ENCODE peak calls at places on chromosomes 11 and 22, in nine cellular contexts. One of them, this sample, is unnamed.
A peak's percentile ranks its signal among the peaks of the same experiment; 100 is the strongest.

GRCh38 chr11:120210651-120211521 is at the start of gene OAF:
- DNase-seq in upper lobe of right lung: peak; percentile 78
- DNase-seq in hepatocyte: peak; percentile 87
- DNase-seq in A673: peak; percentile 93
- DNase-seq in HAP-1: peak; percentile 86
- DNase-seq in SK-N-SH: peak; percentile 90
- DNase-seq in right lobe of liver: peak; percentile 95
- DNase-seq in breast epithelium: peak; percentile 26
- DNase-seq in mammary epithelial cell: peak; percentile 80
- DNase-seq in this sample: peak; percentile 93

GRCh38 chr11:31797227-31798056 is 13.7 kb downstream of the PAX6 start:
- DNase-seq in hepatocyte: no peak
- DNase-seq in A673: no peak
- DNase-seq in upper lobe of right lung: no peak
- DNase-seq in right lobe of liver: no peak
- DNase-seq in breast epithelium: no peak
- DNase-seq in mammary epithelial cell: no peak
- DNase-seq in HAP-1: no peak
- DNase-seq in SK-N-SH: no peak
- DNase-seq in this sample: peak; percentile 67

GRCh38 chr11:13249992-13250391 is 27.6 kb upstream of the BMAL1 start:
- DNase-seq in right lobe of liver: no peak
- DNase-seq in mammary epithelial cell: peak; percentile 20
- DNase-seq in upper lobe of right lung: no peak
- DNase-seq in HAP-1: no peak
- DNase-seq in A673: no peak
- DNase-seq in hepatocyte: no peak
- DNase-seq in SK-N-SH: no peak
- DNase-seq in breast epithelium: no peak
- DNase-seq in this sample: no peak

GRCh38 chr11:111719379-111719778 is 46.8 kb downstream of the PPP2R1B start:
- DNase-seq in breast epithelium: no peak
- DNase-seq in HAP-1: no peak
- DNase-seq in SK-N-SH: no peak
- DNase-seq in mammary epithelial cell: peak; percentile 37
- DNase-seq in hepatocyte: no peak
- DNase-seq in A673: no peak
- DNase-seq in upper lobe of right lung: no peak
- DNase-seq in right lobe of liver: no peak
- DNase-seq in this sample: no peak

GRCh38 chr22:43004362-43005035 is 10.4 kb downstream of the PACSIN2 start:
- DNase-seq in SK-N-SH: no peak
- DNase-seq in upper lobe of right lung: no peak
- DNase-seq in mammary epithelial cell: no peak
- DNase-seq in right lobe of liver: peak; percentile 70
- DNase-seq in breast epithelium: no peak
- DNase-seq in A673: no peak
- DNase-seq in HAP-1: no peak
- DNase-seq in hepatocyte: peak; percentile 66
- DNase-seq in this sample: no peak

GRCh38 chr11:88414385-88414861 is 76.9 kb upstream of the CTSC start:
- DNase-seq in mammary epithelial cell: peak; percentile 46
- DNase-seq in hepatocyte: peak; percentile 67
- DNase-seq in SK-N-SH: peak; percentile 4
- DNase-seq in HAP-1: no peak
- DNase-seq in A673: peak; percentile 85
- DNase-seq in right lobe of liver: no peak
- DNase-seq in breast epithelium: no peak
- DNase-seq in upper lobe of right lung: no peak
- DNase-seq in this sample: no peak

GRCh38 chr22:24592144-24592845 is 578 bp downstream of the LRRC75B start:
- DNase-seq in right lobe of liver: no peak
- DNase-seq in hepatocyte: no peak
- DNase-seq in upper lobe of right lung: no peak
- DNase-seq in mammary epithelial cell: no peak
- DNase-seq in SK-N-SH: no peak
- DNase-seq in A673: no peak
- DNase-seq in HAP-1: no peak
- DNase-seq in breast epithelium: no peak
- DNase-seq in this sample: peak; percentile 79

GRCh38 chr22:34992672-34993071 is 73.3 kb upstream of the ISX start:
- DNase-seq in A673: no peak
- DNase-seq in SK-N-SH: no peak
- DNase-seq in breast epithelium: no peak
- DNase-seq in mammary epithelial cell: no peak
- DNase-seq in HAP-1: no peak
- DNase-seq in upper lobe of right lung: no peak
- DNase-seq in right lobe of liver: no peak
- DNase-seq in hepatocyte: no peak
- DNase-seq in this sample: peak; percentile 48

GRCh38 chr11:133974836-133975235 is 18.1 kb upstream of the IGSF9B start:
- DNase-seq in mammary epithelial cell: no peak
- DNase-seq in HAP-1: no peak
- DNase-seq in A673: no peak
- DNase-seq in right lobe of liver: no peak
- DNase-seq in hepatocyte: no peak
- DNase-seq in breast epithelium: no peak
- DNase-seq in upper lobe of right lung: no peak
- DNase-seq in SK-N-SH: no peak
- DNase-seq in this sample: no peak

GRCh38 chr11:134275188-134275533 is 1.0 kb upstream of the GLB1L3 start:
- DNase-seq in HAP-1: no peak
- DNase-seq in right lobe of liver: no peak
- DNase-seq in hepatocyte: no peak
- DNase-seq in A673: no peak
- DNase-seq in upper lobe of right lung: no peak
- DNase-seq in SK-N-SH: no peak
- DNase-seq in mammary epithelial cell: no peak
- DNase-seq in breast epithelium: no peak
- DNase-seq in this sample: no peak

GRCh38 chr11:28144808-28145207 is 36.6 kb downstream of the METTL15 start:
- DNase-seq in upper lobe of right lung: no peak
- DNase-seq in SK-N-SH: no peak
- DNase-seq in hepatocyte: no peak
- DNase-seq in A673: peak; percentile 54
- DNase-seq in right lobe of liver: no peak
- DNase-seq in mammary epithelial cell: peak; percentile 7
- DNase-seq in HAP-1: no peak
- DNase-seq in breast epithelium: no peak
- DNase-seq in this sample: no peak

GRCh38 chr11:23554002-23554401 is 693.7 kb upstream of the CCDC179 start:
- DNase-seq in breast epithelium: no peak
- DNase-seq in HAP-1: no peak
- DNase-seq in right lobe of liver: no peak
- DNase-seq in A673: no peak
- DNase-seq in hepatocyte: no peak
- DNase-seq in SK-N-SH: no peak
- DNase-seq in upper lobe of right lung: no peak
- DNase-seq in mammary epithelial cell: peak; percentile 2
- DNase-seq in this sample: no peak

GRCh38 chr11:24697722-24698121 is 200.9 kb downstream of the LUZP2 start:
- DNase-seq in breast epithelium: no peak
- DNase-seq in A673: no peak
- DNase-seq in HAP-1: no peak
- DNase-seq in hepatocyte: no peak
- DNase-seq in SK-N-SH: no peak
- DNase-seq in right lobe of liver: no peak
- DNase-seq in upper lobe of right lung: no peak
- DNase-seq in mammary epithelial cell: peak; percentile 30
- DNase-seq in this sample: no peak

GRCh38 chr11:2762451-2762850 is 62.7 kb upstream of the KCNQ1OT1 start:
- DNase-seq in A673: no peak
- DNase-seq in SK-N-SH: no peak
- DNase-seq in hepatocyte: no peak
- DNase-seq in HAP-1: no peak
- DNase-seq in breast epithelium: peak; percentile 7
- DNase-seq in right lobe of liver: no peak
- DNase-seq in upper lobe of right lung: peak; percentile 37
- DNase-seq in mammary epithelial cell: no peak
- DNase-seq in this sample: peak; percentile 28

GRCh38 chr22:20990184-20991180 is 8.4 kb downstream of the LZTR1 start:
- DNase-seq in upper lobe of right lung: no peak
- DNase-seq in SK-N-SH: no peak
- DNase-seq in right lobe of liver: no peak
- DNase-seq in HAP-1: no peak
- DNase-seq in hepatocyte: no peak
- DNase-seq in A673: no peak
- DNase-seq in mammary epithelial cell: no peak
- DNase-seq in breast epithelium: no peak
- DNase-seq in this sample: no peak

GRCh38 chr11:11332141-11332710 is 20.8 kb downstream of the CSNK2A3 start:
- DNase-seq in SK-N-SH: no peak
- DNase-seq in right lobe of liver: no peak
- DNase-seq in upper lobe of right lung: no peak
- DNase-seq in breast epithelium: no peak
- DNase-seq in hepatocyte: no peak
- DNase-seq in mammary epithelial cell: peak; percentile 50
- DNase-seq in A673: no peak
- DNase-seq in HAP-1: no peak
- DNase-seq in this sample: no peak

GRCh38 chr11:34158661-34159060 is 53.2 kb downstream of the NAT10 start:
- DNase-seq in hepatocyte: no peak
- DNase-seq in right lobe of liver: no peak
- DNase-seq in SK-N-SH: no peak
- DNase-seq in A673: no peak
- DNase-seq in breast epithelium: no peak
- DNase-seq in mammary epithelial cell: no peak
- DNase-seq in HAP-1: no peak
- DNase-seq in upper lobe of right lung: no peak
- DNase-seq in this sample: no peak

GRCh38 chr11:128624269-128625170 is 37.2 kb upstream of the ETS1 start:
- DNase-seq in right lobe of liver: peak; percentile 90
- DNase-seq in SK-N-SH: no peak
- DNase-seq in hepatocyte: no peak
- DNase-seq in HAP-1: no peak
- DNase-seq in mammary epithelial cell: no peak
- DNase-seq in upper lobe of right lung: no peak
- DNase-seq in breast epithelium: no peak
- DNase-seq in A673: no peak
- DNase-seq in this sample: peak; percentile 63

GRCh38 chr11:26665946-26666345 is 55.9 kb downstream of the SLC5A12 start:
- DNase-seq in breast epithelium: no peak
- DNase-seq in right lobe of liver: no peak
- DNase-seq in hepatocyte: no peak
- DNase-seq in upper lobe of right lung: no peak
- DNase-seq in A673: no peak
- DNase-seq in SK-N-SH: no peak
- DNase-seq in HAP-1: no peak
- DNase-seq in mammary epithelial cell: peak; percentile 72
- DNase-seq in this sample: no peak

GRCh38 chr11:10938231-10938630 is 80.4 kb upstream of the ZBED5 start:
- DNase-seq in hepatocyte: no peak
- DNase-seq in A673: no peak
- DNase-seq in HAP-1: no peak
- DNase-seq in SK-N-SH: no peak
- DNase-seq in breast epithelium: no peak
- DNase-seq in upper lobe of right lung: no peak
- DNase-seq in right lobe of liver: no peak
- DNase-seq in mammary epithelial cell: no peak
- DNase-seq in this sample: no peak

DNA sequence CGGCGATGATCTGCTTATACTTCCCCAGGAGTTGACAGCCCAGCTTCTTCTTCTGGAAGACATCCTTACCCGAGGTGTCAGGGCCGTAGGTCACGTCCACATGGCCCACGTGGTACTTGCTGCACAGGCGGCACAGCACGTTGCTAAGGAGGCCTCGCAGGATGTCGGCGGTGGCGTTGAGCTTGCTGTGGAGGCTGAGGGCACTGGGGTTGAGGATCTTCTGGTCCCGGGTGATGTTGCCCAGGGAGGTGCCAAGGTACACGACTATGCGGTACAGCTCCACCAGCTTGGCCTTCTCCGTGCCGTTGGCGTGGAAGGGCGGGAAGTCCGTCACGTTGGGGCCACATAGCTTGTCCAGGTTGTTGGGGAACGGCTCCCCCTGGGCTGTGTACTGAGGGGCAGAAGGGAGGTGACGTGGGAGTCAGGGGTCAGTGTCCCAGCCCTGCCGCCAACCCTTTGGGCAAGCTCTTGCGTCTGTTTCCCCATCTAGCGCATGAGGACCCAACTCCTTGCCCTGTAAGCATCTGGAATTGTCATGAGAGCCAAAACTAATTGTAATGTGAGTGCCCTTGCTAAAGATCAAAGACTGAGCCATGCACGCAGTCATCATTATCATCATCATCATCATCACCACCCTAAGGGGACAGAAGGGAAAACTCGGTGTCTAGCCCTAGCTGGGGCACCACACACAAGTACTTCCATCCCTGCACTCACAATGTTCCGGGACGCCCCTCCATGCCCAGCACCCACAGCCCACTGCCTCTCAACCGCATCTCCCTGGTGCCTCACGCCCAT is 2.7 kb downstream of the LIF start:
- DNase-seq in HAP-1: no peak
- DNase-seq in upper lobe of right lung: no peak
- DNase-seq in mammary epithelial cell: no peak
- DNase-seq in A673: no peak
- DNase-seq in breast epithelium: no peak
- DNase-seq in SK-N-SH: no peak
- DNase-seq in right lobe of liver: no peak
- DNase-seq in hepatocyte: no peak
- DNase-seq in this sample: no peak
- H3K4me1 ChIP-seq in HAP-1: peaks cover 11% of the 10 kb centered on the region
- H3K4me1 ChIP-seq in upper lobe of right lung: peaks cover 12% of the 10 kb centered on the region
- H3K4me1 ChIP-seq in mammary epithelial cell: peaks cover 44% of the 10 kb centered on the region
- H3K4me1 ChIP-seq in A673: peaks cover 14% of the 10 kb centered on the region
- H3K4me1 ChIP-seq in breast epithelium: peaks cover 3% of the 10 kb centered on the region
- H3K4me1 ChIP-seq in SK-N-SH: peaks cover 7% of the 10 kb centered on the region
- H3K4me1 ChIP-seq in right lobe of liver: no peaks in the 10 kb centered on the region
- H3K4me1 ChIP-seq in hepatocyte: peaks cover 29% of the 10 kb centered on the region
- H3K4me1 ChIP-seq in this sample: no peaks in the 10 kb centered on the region

GRCh38 chr11:8809605-8810272 is 101.2 kb upstream of the AKIP1 start:
- DNase-seq in hepatocyte: no peak
- DNase-seq in right lobe of liver: no peak
- DNase-seq in A673: no peak
- DNase-seq in upper lobe of right lung: no peak
- DNase-seq in mammary epithelial cell: no peak
- DNase-seq in SK-N-SH: peak; percentile 66
- DNase-seq in HAP-1: no peak
- DNase-seq in breast epithelium: no peak
- DNase-seq in this sample: peak; percentile 45
- H3K4me1 ChIP-seq in hepatocyte: peaks cover 44% of the 10 kb centered on the region
- H3K4me1 ChIP-seq in right lobe of liver: no peaks in the 10 kb centered on the region
- H3K4me1 ChIP-seq in A673: peaks cover 32% of the 10 kb centered on the region
- H3K4me1 ChIP-seq in upper lobe of right lung: peaks cover 76% of the 10 kb centered on the region
- H3K4me1 ChIP-seq in mammary epithelial cell: peaks cover 58% of the 10 kb centered on the region
- H3K4me1 ChIP-seq in SK-N-SH: peaks cover 51% of the 10 kb centered on the region
- H3K4me1 ChIP-seq in HAP-1: peaks cover 3% of the 10 kb centered on the region
- H3K4me1 ChIP-seq in breast epithelium: peaks cover 14% of the 10 kb centered on the region
- H3K4me1 ChIP-seq in this sample: peaks cover 47% of the 10 kb centered on the region

GRCh38 chr11:63841554-63841953 is 2.6 kb downstream of the MARK2 start:
- DNase-seq in A673: peak; percentile 66
- DNase-seq in breast epithelium: no peak
- DNase-seq in hepatocyte: peak; percentile 48
- DNase-seq in mammary epithelial cell: peak; percentile 71
- DNase-seq in HAP-1: no peak
- DNase-seq in upper lobe of right lung: peak; percentile 72
- DNase-seq in SK-N-SH: no peak
- DNase-seq in right lobe of liver: no peak
- DNase-seq in this sample: peak; percentile 86
- H3K4me1 ChIP-seq in A673: peaks cover 31% of the 10 kb centered on the region
- H3K4me1 ChIP-seq in breast epithelium: peaks cover 21% of the 10 kb centered on the region
- H3K4me1 ChIP-seq in hepatocyte: peaks cover 35% of the 10 kb centered on the region
- H3K4me1 ChIP-seq in mammary epithelial cell: peaks cover 43% of the 10 kb centered on the region
- H3K4me1 ChIP-seq in HAP-1: peaks cover 6% of the 10 kb centered on the region
- H3K4me1 ChIP-seq in upper lobe of right lung: peaks cover 65% of the 10 kb centered on the region
- H3K4me1 ChIP-seq in SK-N-SH: peaks cover 26% of the 10 kb centered on the region
- H3K4me1 ChIP-seq in right lobe of liver: peaks cover 4% of the 10 kb centered on the region
- H3K4me1 ChIP-seq in this sample: peaks cover 5% of the 10 kb centered on the region

GRCh38 chr11:118260353-118260752 is 3.7 kb downstream of the MPZL2 start:
- DNase-seq in right lobe of liver: no peak
- DNase-seq in HAP-1: no peak
- DNase-seq in upper lobe of right lung: no peak
- DNase-seq in SK-N-SH: no peak
- DNase-seq in mammary epithelial cell: no peak
- DNase-seq in A673: no peak
- DNase-seq in breast epithelium: no peak
- DNase-seq in hepatocyte: no peak
- DNase-seq in this sample: no peak
- H3K4me1 ChIP-seq in right lobe of liver: no peaks in the 10 kb centered on the region
- H3K4me1 ChIP-seq in HAP-1: no peaks in the 10 kb centered on the region
- H3K4me1 ChIP-seq in upper lobe of right lung: peaks cover 25% of the 10 kb centered on the region
- H3K4me1 ChIP-seq in SK-N-SH: no peaks in the 10 kb centered on the region
- H3K4me1 ChIP-seq in mammary epithelial cell: peaks cover 24% of the 10 kb centered on the region
- H3K4me1 ChIP-seq in A673: no peaks in the 10 kb centered on the region
- H3K4me1 ChIP-seq in breast epithelium: peaks cover 2% of the 10 kb centered on the region
- H3K4me1 ChIP-seq in hepatocyte: peaks cover 10% of the 10 kb centered on the region
- H3K4me1 ChIP-seq in this sample: peaks cover 15% of the 10 kb centered on the region

This sample was measured in endodermal cell.